ENCODE peak calls at places on chromosomes 4 and X, in seven cellular contexts. W is PC-9, A is HCT116, B is H1, Q is mammary epithelial cell, V is endothelial cell of umbilical vein, M is PC-3. O is an unnamed sample. For H3K4me1, the result is how much of the 10 kb centered on the place peaks cover.

GRCh38 chr4:18049446-18049845 is 27.9 kb upstream of the LCORL start:
- DNase-seq in W (no peak), A (no peak), B (no peak), Q (no peak), V (no peak), M (no peak), O (peak)

GRCh38 chrX:117743469-117744251 is 372.9 kb downstream of the KLHL13 start:
- DNase-seq in W (no peak), A (no peak), B (no peak), Q (peak), V (no peak), M (peak), O (no peak)

GRCh38 chr4:181479145-181479544 is 764.1 kb upstream of the TENM3 start:
- DNase-seq in W (no peak), A (no peak), B (no peak), Q (no peak), V (no peak), M (no peak), O (no peak)

GRCh38 chr4:146647615-146648383 is 9.1 kb downstream of the POU4F2 start:
- DNase-seq in W (no peak), A (no peak), B (no peak), Q (no peak), V (no peak), M (no peak), O (no peak)

GRCh38 chrX:134570899-134571298 is 87.4 kb downstream of the PLAC1 start:
- DNase-seq in W (no peak), A (no peak), B (no peak), Q (no peak), V (no peak), M (no peak), O (no peak)

GRCh38 chr4:48705609-48706008 is 74.5 kb downstream of the FRYL start:
- DNase-seq in W (no peak), A (no peak), B (no peak), Q (no peak), V (no peak), M (no peak), O (no peak)

GRCh38 chr4:165293061-165293460 is 34.4 kb upstream of the MSMO1 start:
- DNase-seq in W (no peak), A (no peak), B (peak), Q (no peak), V (no peak), M (no peak), O (no peak)

GRCh38 chr4:82123934-82124333 is 249.9 kb downstream of the HNRNPD start:
- DNase-seq in W (no peak), A (no peak), B (peak), Q (no peak), V (no peak), M (no peak), O (no peak)

GRCh38 chrX:20515841-20516461 is 249.2 kb upstream of the RPS6KA3 start:
- DNase-seq in W (peak), A (peak), B (no peak), Q (peak), V (peak), M (peak), O (peak)

GRCh38 chrX:130170752-130171445 is 863 bp upstream of the RAB33A start:
- DNase-seq in W (no peak), A (no peak), B (no peak), Q (no peak), V (no peak), M (no peak), O (no peak)

GRCh38 chrX:155026420-155026726 is 271 bp upstream of the FUNDC2 start:
- DNase-seq in W (no peak), A (no peak), B (no peak), Q (no peak), V (no peak), M (no peak), O (no peak)

GRCh38 chr4:177692907-177693306 is 250.7 kb upstream of the AGA start:
- DNase-seq in W (no peak), A (no peak), B (no peak), Q (no peak), V (no peak), M (no peak), O (no peak)

GRCh38 chr4:110654254-110654635 is 31.4 kb upstream of the PITX2 start:
- DNase-seq in W (no peak), A (no peak), B (no peak), Q (no peak), V (no peak), M (no peak), O (no peak)

GRCh38 chr4:55078987-55079386 is 46.4 kb downstream of the KDR start:
- DNase-seq in W (no peak), A (no peak), B (no peak), Q (no peak), V (peak), M (peak), O (peak)

GRCh38 chr4:94533405-94534223 is 81.9 kb downstream of the PDLIM5 start:
- DNase-seq in W (no peak), A (no peak), B (no peak), Q (peak), V (peak), M (no peak), O (no peak)
- H3K4me1 ChIP-seq in W (under half), A (under half), B (under half), Q (under half), V (half or more), M (under half), O (under half)

DNA sequence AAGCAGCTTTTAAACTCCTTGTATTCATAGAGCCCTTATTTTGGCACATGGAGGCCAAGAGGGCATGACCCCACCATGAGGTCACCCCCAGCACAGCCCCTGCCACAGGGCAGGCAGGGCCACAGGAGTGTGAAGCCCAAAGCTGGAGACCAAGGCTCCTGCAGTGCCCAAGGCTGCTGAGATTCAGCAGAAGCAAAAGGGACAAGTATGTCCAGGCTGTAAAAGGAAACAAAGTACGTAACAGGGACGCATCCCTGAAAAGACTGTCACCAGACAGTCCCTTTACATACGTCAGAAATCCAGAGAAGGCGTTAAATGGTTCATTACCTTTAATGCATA is 18.9 kb downstream of the GAK start:
- DNase-seq in W (no peak), A (no peak), B (no peak), Q (no peak), V (no peak), M (no peak), O (no peak)
- TF ChIP-seq EZH2 in W (no peak), A (no peak), B (no peak), Q (no peak), V (no peak), M (no peak), O (no peak)

GRCh38 chr4:119106036-119107000 is 29.3 kb upstream of the MYOZ2 start:
- DNase-seq in W (peak), A (no peak), B (no peak), Q (no peak), V (peak), M (peak), O (no peak)

GRCh38 chr4:119104644-119105273 is 30.9 kb upstream of the MYOZ2 start:
- DNase-seq in W (no peak), A (no peak), B (no peak), Q (no peak), V (no peak), M (no peak), O (no peak)

GRCh38 chr4:119103263-119103662 is 32.4 kb upstream of the MYOZ2 start:
- DNase-seq in W (no peak), A (peak), B (no peak), Q (peak), V (peak), M (peak), O (peak)

GRCh38 chr4:119110121-119110520 is 25.5 kb upstream of the MYOZ2 start:
- DNase-seq in W (no peak), A (no peak), B (no peak), Q (no peak), V (no peak), M (no peak), O (no peak)

GRCh38 chr4:119105605-119106004 is 30.0 kb upstream of the MYOZ2 start:
- DNase-seq in W (no peak), A (no peak), B (no peak), Q (no peak), V (peak), M (no peak), O (peak)
- H3K4me2 ChIP-seq in W (no peak), A (no peak), B (no peak), Q (peak), V (peak), M (peak), O (no peak)

GRCh38 chr4:89719536-89719935 is 117.4 kb downstream of the SNCA start:
- DNase-seq in W (no peak), A (no peak), B (no peak), Q (no peak), V (no peak), M (no peak), O (no peak)

GRCh38 chr4:89727236-89727635 is 109.7 kb downstream of the SNCA start:
- DNase-seq in W (no peak), A (no peak), B (no peak), Q (peak), V (no peak), M (no peak), O (no peak)

GRCh38 chr4:89723096-89723495 is 113.9 kb downstream of the SNCA start:
- DNase-seq in W (no peak), A (no peak), B (no peak), Q (no peak), V (peak), M (no peak), O (no peak)

GRCh38 chr4:89724716-89725115 is 112.2 kb downstream of the SNCA start:
- DNase-seq in W (no peak), A (no peak), B (no peak), Q (peak), V (peak), M (peak), O (peak)

GRCh38 chr4:89722517-89722916 is 114.4 kb downstream of the SNCA start:
- DNase-seq in W (no peak), A (no peak), B (no peak), Q (no peak), V (no peak), M (no peak), O (no peak)
- H3K4me1 ChIP-seq in W (under half), A (under half), B (under half), Q (under half), V (under half), M (under half), O (under half)

GRCh38 chr4:1405636-1406415 is 416 bp downstream of the NKX1-1 start:
- DNase-seq in W (no peak), A (no peak), B (no peak), Q (no peak), V (no peak), M (no peak), O (no peak)
- TF ChIP-seq EZH2 in W (no peak), A (no peak), B (peak), Q (peak), V (no peak), M (no peak), O (peak)

GRCh38 chr4:157775971-157776370 is 396.9 kb downstream of the GASK1B start:
- DNase-seq in W (no peak), A (no peak), B (no peak), Q (no peak), V (no peak), M (no peak), O (no peak)
- H3K4me2 ChIP-seq in W (no peak), A (no peak), B (no peak), Q (no peak), V (no peak), M (no peak), O (no peak)

GRCh38 chr4:147789596-147789995 is 57.7 kb downstream of the ARHGAP10 start:
- DNase-seq in W (no peak), A (no peak), B (no peak), Q (no peak), V (no peak), M (no peak), O (no peak)
- H3K4me1 ChIP-seq in W (half or more), A (half or more), B (under half), Q (under half), V (under half), M (half or more), O (under half)

GRCh38 chr4:41748074-41748787 is at the start of gene PHOX2B:
- DNase-seq in W (no peak), A (no peak), B (no peak), Q (no peak), V (no peak), M (no peak), O (no peak)

GRCh38 chr4:41748788-41749445 is 392 bp upstream of the PHOX2B start:
- DNase-seq in W (no peak), A (no peak), B (no peak), Q (no peak), V (no peak), M (no peak), O (no peak)

GRCh38 chr4:41750624-41751324 is 2.2 kb upstream of the PHOX2B start:
- DNase-seq in W (no peak), A (no peak), B (no peak), Q (no peak), V (no peak), M (no peak), O (no peak)

GRCh38 chr4:41750158-41750623 is 1.7 kb upstream of the PHOX2B start:
- DNase-seq in W (no peak), A (no peak), B (no peak), Q (no peak), V (no peak), M (no peak), O (no peak)

DNA sequence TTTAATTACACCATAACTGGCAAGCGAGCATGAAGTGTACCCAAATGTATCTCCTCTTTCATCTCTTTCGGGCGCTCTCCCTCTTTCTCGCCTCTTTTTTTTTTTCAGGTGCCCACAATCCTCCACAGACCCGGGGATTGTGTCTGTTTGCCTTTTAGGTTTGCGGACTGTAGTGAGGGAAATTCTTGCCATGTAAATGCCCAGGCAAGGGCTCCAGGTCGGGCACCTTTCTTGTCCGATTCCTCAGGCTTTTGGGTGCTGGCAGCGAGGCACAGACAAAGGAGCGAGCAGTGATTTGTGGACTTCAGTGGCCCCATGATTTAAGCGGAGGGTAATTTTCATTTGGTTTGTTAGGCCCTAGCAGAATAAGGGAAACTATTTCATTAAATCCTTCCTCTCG is 1.1 kb upstream of the PHOX2B start:
- DNase-seq in W (no peak), A (no peak), B (no peak), Q (no peak), V (no peak), M (no peak), O (no peak)
- TF ChIP-seq EZH2 in W (no peak), A (no peak), B (peak), Q (no peak), V (no peak), M (no peak), O (no peak)

GRCh38 chr4:42344260-42344659 is 53.0 kb upstream of the SHISA3 start:
- DNase-seq in W (no peak), A (no peak), B (no peak), Q (no peak), V (no peak), M (no peak), O (no peak)

GRCh38 chr4:42341518-42342026 is 55.7 kb upstream of the SHISA3 start:
- DNase-seq in W (no peak), A (no peak), B (no peak), Q (no peak), V (peak), M (no peak), O (peak)

GRCh38 chr4:42344749-42345148 is 52.5 kb upstream of the SHISA3 start:
- DNase-seq in W (no peak), A (no peak), B (no peak), Q (no peak), V (no peak), M (no peak), O (no peak)

GRCh38 chr4:42339935-42340406 is 57.3 kb upstream of the SHISA3 start:
- DNase-seq in W (no peak), A (no peak), B (no peak), Q (peak), V (peak), M (no peak), O (peak)
- H3K4me2 ChIP-seq in W (no peak), A (no peak), B (no peak), Q (no peak), V (peak), M (no peak), O (peak)

GRCh38 chrX:41336447-41336846 is 2.5 kb downstream of the DDX3X start:
- DNase-seq in W (no peak), A (no peak), B (no peak), Q (no peak), V (no peak), M (no peak), O (no peak)

GRCh38 chrX:41337140-41337539 is 3.2 kb downstream of the DDX3X start:
- DNase-seq in W (no peak), A (no peak), B (no peak), Q (peak), V (no peak), M (peak), O (no peak)

GRCh38 chrX:41338422-41338821 is 4.5 kb downstream of the DDX3X start:
- DNase-seq in W (no peak), A (no peak), B (no peak), Q (no peak), V (no peak), M (peak), O (peak)

GRCh38 chrX:41335590-41336331 is 1.8 kb downstream of the DDX3X start:
- DNase-seq in W (no peak), A (no peak), B (no peak), Q (peak), V (no peak), M (peak), O (peak)

DNA sequence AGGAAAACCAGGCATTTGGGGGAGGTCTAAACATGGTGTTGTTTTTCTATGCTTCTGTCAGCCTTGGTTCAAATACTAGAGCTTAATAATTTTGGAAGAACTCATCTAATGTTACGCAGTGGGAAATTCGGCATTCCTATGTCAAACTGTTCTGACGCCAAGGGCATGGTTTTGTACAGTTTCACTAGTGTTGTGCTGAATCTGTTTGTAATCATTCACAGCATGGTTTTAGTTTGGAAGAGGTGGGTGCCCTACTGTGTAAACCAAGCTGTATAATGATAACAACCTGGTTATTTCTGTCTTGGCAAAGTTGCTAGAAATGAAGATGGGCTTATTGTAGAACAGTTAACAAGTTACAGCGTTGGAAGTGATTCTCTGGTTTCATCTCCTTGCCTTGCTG is 5.2 kb downstream of the DDX3X start:
- DNase-seq in W (no peak), A (no peak), B (no peak), Q (no peak), V (no peak), M (no peak), O (no peak)
- H3K4me1 ChIP-seq in W (under half), A (under half), B (under half), Q (under half), V (under half), M (under half), O (under half)